ENCODE peak calls at places on chromosomes 11 and 22, in four cellular contexts. O is tibial nerve, S is lower lobe of right lung, Q is right lobe of liver. X is an unnamed sample. For H3K4me1, the result is how much of the 10 kb centered on the place peaks cover.

GRCh38 chr11:104668797-104669463 is 229.3 kb downstream of the CASP12 start:
- DNase-seq in S (no peak), O (no peak), Q (no peak), X (peak)

GRCh38 chr11:5363712-5364111 is 12.4 kb downstream of the OR51B6 start:
- DNase-seq in Q (no peak), S (no peak), O (no peak), X (no peak)

GRCh38 chr11:78216571-78217287 is 28.0 kb downstream of the USP35 start:
- DNase-seq in Q (no peak), S (no peak), O (no peak), X (no peak)

GRCh38 chr11:105081412-105082150 is 36.4 kb upstream of the CARD16 start:
- DNase-seq in Q (no peak), S (no peak), O (no peak), X (no peak)

GRCh38 chr11:89443366-89444303 is 47.5 kb downstream of the NOX4 start:
- DNase-seq in Q (no peak), S (no peak), O (no peak), X (no peak)

GRCh38 chr11:61569701-61570100 is 11.2 kb downstream of the SYT7 start:
- DNase-seq in Q (no peak), S (no peak), O (no peak), X (no peak)

GRCh38 chr11:122863704-122864326 is 18.7 kb upstream of the JHY start:
- DNase-seq in O (peak), Q (peak), S (no peak), X (peak)

GRCh38 chr11:26649884-26650283 is 72.0 kb downstream of the SLC5A12 start:
- DNase-seq in O (peak), S (no peak), Q (peak), X (peak)

GRCh38 chr11:47342036-47342803 is 10.3 kb downstream of the MYBPC3 start:
- DNase-seq in Q (no peak), O (no peak), S (no peak), X (no peak)

GRCh38 chr11:62336949-62337681 is at the start of gene ASRGL1:
- DNase-seq in Q (peak), O (peak), S (peak), X (peak)

GRCh38 chr11:109121173-109121938 is 300.6 kb upstream of the C11orf87 start:
- DNase-seq in Q (no peak), S (no peak), O (no peak), X (no peak)

GRCh38 chr11:111331711-111332479 is 33.5 kb downstream of the POU2AF3 start:
- DNase-seq in O (no peak), S (no peak), Q (no peak), X (no peak)

GRCh38 chr11:126452718-126453117 is 97.2 kb downstream of the ST3GAL4 start:
- DNase-seq in Q (no peak), O (no peak), S (no peak), X (no peak)

GRCh38 chr11:1953489-1954284 is 6.6 kb downstream of the MRPL23 start:
- DNase-seq in O (no peak), Q (peak), S (peak), X (no peak)

DNA sequence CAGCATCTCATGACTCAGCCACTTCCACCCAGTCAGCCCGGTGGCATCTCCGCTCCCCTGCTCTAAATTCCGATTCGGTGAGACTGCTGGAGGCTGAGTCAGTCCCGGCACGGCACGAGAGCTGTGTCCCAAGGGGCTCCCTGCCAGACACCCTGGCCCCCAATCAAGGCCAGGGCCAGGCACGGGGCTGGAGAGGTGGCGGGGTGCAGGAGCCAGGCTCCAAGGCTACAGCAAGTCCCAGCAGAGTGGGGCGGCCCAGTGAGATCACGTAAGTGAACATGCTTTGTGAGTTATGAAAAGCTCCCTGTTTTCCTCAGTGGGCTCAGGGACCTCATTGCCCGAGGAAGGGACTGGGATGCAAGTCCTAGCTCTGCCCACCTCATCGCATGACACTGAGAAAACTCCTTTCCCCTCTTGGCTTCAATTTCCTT is 3.0 kb downstream of the C11orf68 start:
- DNase-seq in S (peak), Q (peak), O (peak), X (no peak)
- H3K4me3 ChIP-seq in S (no peak), Q (no peak), O (no peak), X (no peak)

DNA sequence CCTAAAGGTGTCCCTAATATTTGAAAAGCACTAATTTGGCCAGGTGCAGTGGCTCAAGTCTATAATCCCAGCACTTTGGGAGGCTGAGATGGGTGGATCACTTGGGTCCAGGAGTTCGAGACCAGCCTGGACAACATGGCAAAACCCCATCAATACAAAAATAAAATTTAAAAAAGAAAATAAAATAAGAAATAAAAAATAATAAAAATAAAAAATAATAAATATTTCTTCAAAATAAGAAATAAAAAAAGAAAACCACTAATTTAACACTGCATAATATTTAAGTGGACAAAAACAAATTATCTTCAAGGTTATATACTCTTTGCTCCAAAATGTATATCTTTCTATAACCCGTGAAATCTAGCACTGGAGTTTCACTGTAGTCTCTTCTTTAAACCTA is 32.9 kb downstream of the CPT1A start:
- DNase-seq in O (no peak), S (no peak), Q (no peak), X (no peak)
- H3K4me1 ChIP-seq in O (under half), S (under half), Q (under half), X (under half)

DNA sequence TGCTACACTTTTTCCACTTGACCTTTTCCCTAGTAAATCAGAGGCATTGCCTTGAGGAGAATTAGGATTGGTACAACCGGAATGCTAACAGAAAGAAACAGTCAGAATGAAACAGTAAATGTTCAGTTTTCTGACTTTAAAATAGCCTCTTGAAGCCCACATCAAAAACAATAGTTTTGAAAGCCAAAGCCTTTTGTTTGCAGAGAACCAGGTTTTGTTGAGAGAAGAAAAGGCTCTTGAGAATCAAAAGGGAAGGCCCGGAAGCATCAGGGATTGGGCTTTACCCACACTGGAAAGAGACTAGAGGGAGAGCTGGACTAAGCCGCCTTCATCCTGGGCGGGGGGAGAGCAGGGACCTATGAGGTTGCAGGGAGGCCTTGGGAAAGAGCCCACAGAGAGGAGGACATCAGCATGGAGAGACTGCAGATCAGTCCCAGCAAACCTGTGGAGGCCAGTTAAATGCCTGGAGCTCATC is 12.4 kb downstream of the ADM start:
- DNase-seq in S (no peak), Q (no peak), O (no peak), X (no peak)
- H3K4me3 ChIP-seq in S (no peak), Q (no peak), O (no peak), X (no peak)

DNA sequence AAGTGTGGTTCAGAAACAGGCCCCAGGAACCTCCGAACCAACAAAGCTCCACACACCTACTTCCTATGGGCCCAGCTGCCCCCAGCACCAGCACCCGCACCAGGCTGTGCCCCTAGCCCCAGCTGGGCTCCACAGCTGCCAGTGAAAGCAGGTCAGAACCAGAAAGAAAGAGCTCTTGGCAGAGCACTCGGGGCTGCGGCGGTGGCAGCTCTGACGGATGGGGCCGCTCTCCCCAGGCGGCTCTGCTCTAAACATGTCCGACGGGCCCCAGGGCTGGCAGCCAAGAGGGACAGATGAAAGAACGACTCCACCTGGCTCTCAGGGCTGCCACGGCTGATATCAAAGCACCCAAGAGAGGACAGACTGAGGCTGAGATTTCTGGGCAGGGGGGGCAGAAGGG is 25.7 kb downstream of the LRFN4 start:
- DNase-seq in O (no peak), Q (no peak), S (no peak), X (no peak)
- H3K4me1 ChIP-seq in O (under half), Q (half or more), S (under half), X (under half)

GRCh38 chr11:129680907-129681306 is 134.7 kb upstream of the TMEM45B start:
- DNase-seq in O (no peak), S (no peak), Q (no peak), X (no peak)

GRCh38 chr11:129681344-129682114 is 134.1 kb upstream of the TMEM45B start:
- DNase-seq in Q (no peak), S (no peak), O (no peak), X (no peak)
- H3K4me3 ChIP-seq in Q (no peak), S (no peak), O (no peak), X (no peak)

GRCh38 chr11:64834031-64834722 is 10.3 kb downstream of the CDC42BPG start:
- DNase-seq in O (no peak), Q (no peak), S (no peak), X (no peak)

GRCh38 chr11:64833198-64833502 is 11.3 kb downstream of the CDC42BPG start:
- DNase-seq in Q (no peak), O (no peak), S (no peak), X (no peak)

GRCh38 chr11:64831411-64831891 is 13.0 kb downstream of the CDC42BPG start:
- DNase-seq in O (no peak), Q (no peak), S (no peak), X (no peak)

GRCh38 chr11:64833509-64833908 is 10.9 kb downstream of the CDC42BPG start:
- DNase-seq in Q (no peak), S (no peak), O (no peak), X (no peak)

DNA sequence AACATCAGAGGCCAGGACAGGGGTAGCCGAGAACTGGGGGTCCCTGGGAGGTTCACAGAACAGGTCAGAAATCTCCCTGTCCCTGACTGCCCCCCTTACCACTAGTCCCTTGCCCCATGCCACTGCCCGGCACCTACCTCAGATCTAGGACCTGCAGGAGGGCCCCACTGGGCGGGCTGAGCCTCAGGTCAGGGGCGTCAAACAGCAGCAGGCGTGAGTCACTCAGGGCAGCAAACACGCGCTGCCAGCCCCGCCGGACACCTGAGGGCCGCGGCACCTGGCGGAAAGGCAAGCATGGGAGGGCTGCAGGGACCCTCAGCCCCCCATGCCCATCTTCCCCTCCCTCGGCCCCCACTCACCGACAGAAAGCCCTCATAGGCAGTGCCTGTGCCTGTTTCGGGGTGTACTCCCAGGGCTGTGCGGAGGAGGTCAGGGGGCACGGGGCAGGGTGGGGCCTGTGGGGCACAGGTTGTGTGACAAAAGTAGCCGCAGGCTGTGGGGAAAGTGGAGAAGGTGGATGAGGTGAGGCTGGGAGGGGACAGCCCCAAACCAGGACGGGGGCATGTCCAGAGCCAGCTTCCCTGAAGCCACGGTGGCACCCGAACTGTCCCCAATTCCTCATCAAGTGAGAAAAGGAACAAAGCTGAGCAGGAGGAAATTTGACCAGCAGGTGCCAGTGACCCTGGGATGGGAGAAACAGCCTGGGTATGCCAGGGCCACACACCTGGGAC is 11.8 kb downstream of the CDC42BPG start:
- DNase-seq in O (no peak), S (no peak), Q (no peak), X (no peak)
- H3K4me1 ChIP-seq in O (under half), S (under half), Q (under half), X (under half)

DNA sequence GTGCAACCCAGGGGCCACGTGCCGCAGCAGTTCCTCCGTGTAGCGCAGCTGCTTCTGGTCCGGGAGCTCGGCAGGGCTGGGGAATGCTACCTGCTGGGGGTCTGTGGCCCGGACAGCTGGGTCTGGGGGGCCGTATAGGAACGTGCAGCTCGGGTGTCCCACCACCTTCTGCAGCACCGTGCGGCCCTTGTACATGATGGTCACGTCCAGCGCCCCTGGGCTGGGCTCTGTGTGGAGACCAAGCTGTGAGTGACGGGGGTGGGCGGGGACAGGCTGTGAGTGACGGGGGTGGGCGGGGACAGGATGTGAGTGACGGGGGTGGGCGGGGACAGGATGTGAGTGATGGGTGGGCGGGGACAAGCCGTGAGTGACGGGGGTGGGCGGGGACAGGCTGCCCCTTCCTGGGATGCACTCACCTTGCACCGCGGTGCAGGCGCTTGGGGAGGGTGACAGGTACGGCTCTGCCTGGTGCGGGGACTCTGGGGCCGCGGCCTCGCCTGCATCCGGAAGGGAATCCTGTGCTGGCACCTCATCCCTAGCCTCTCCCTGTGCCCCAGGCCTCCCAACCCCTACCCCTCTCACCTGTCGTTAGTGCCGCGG is 2.3 kb downstream of the IRF7 start:
- DNase-seq in S (peak), O (peak), Q (peak), X (peak)
- H3K4me3 ChIP-seq in S (peak), O (no peak), Q (no peak), X (no peak)

DNA sequence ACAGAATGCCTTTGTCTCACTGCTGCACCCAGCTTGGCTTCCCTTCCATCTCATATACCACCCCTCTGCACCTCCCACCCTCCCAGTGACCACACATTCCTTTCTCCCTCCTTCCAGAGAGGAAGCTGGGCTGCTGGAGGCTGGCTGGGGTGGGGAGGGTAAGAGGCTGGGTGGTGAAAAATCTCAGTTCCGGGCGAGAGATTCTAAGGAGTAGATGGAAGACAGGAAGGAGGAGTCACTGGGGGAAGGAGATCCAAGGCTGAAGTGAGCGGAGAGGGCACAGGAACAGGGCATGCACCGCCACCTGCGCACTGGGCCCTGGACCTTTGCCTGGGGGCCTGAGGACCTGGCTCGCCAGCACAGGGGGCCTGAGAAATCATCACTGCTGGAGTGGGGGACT is 21.0 kb downstream of the FXYD6 start:
- DNase-seq in O (no peak), Q (no peak), S (no peak), X (peak)
- H3K4me1 ChIP-seq in O (under half), Q (under half), S (under half), X (under half)

GRCh38 chr22:23284504-23285033 is 104.3 kb downstream of the BCR start:
- DNase-seq in S (no peak), O (no peak), Q (no peak), X (no peak)

GRCh38 chr22:23285734-23286133 is 105.4 kb downstream of the BCR start:
- DNase-seq in O (no peak), Q (no peak), S (no peak), X (no peak)

GRCh38 chr22:23283591-23284503 is 103.5 kb downstream of the BCR start:
- DNase-seq in O (peak), Q (no peak), S (no peak), X (no peak)

GRCh38 chr22:23286296-23286695 is 106.0 kb downstream of the BCR start:
- DNase-seq in S (no peak), Q (no peak), O (no peak), X (no peak)

DNA sequence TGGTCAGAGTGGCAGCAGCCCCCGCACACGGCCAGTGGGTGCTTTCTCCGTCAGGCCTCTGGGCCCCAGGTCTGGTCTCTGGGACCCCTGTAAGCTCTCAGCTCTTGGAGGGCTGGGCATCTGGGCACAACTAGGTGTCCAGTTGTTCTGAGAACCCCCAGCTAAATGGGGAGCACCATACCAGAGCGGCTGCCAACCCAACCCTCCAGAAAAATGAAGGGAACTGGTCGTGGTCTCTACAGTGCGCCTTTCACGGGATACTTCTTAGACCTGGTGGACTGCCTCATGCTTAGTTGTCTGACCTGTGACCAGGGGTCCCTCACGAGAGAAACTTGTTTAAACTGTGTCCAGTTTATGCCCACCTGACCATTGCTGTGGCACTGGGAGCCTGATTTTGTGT is 104.9 kb downstream of the BCR start:
- DNase-seq in O (no peak), Q (no peak), S (no peak), X (no peak)
- H3K4me3 ChIP-seq in O (no peak), Q (no peak), S (no peak), X (no peak)